ENCODE peak calls at places on chromosomes 11 and 22, in ten cellular contexts. C is mucosa of descending colon, K is fibroblast of lung, F is heart left ventricle, J is cardiac muscle cell, R is lower lobe of right lung, V is GM12878, A is left ventricle myocardium inferior, O is OCI-LY7, W is IMR-90. S is an unnamed sample. For H3K4me1, the result is how much of the 10 kb centered on the place peaks cover.

GRCh38 chr11:119907122-119907933 is 178.3 kb upstream of the NECTIN1 start:
- DNase-seq in A (no peak), O (no peak), C (peak), F (no peak), J (no peak), R (peak), W (no peak), V (no peak), K (no peak), S (peak)

GRCh38 chr22:35379146-35379993 is 1.5 kb upstream of the HMOX1 start:
- DNase-seq in V (no peak), K (no peak), O (no peak), A (no peak), C (peak), W (no peak), F (no peak), J (no peak), R (no peak), S (no peak)

GRCh38 chr11:820655-821512 is 2.2 kb downstream of the PNPLA2 start:
- DNase-seq in C (peak), W (peak), K (peak), V (no peak), R (peak), F (peak), A (peak), O (no peak), J (no peak), S (peak)

GRCh38 chr22:39428597-39429071 is 28.2 kb upstream of the MGAT3 start:
- DNase-seq in R (peak), K (no peak), A (no peak), J (no peak), V (no peak), F (no peak), C (no peak), W (no peak), O (no peak), S (no peak)

GRCh38 chr22:44391481-44392445 is 79.0 kb upstream of the SHISAL1 start:
- DNase-seq in J (no peak), K (no peak), V (no peak), A (peak), F (no peak), C (peak), W (no peak), O (no peak), R (no peak), S (no peak)

GRCh38 chr22:17103351-17103750 is 17.8 kb downstream of the TMEM121B start:
- DNase-seq in O (no peak), C (no peak), W (no peak), F (no peak), K (no peak), V (no peak), R (no peak), J (no peak), A (no peak), S (no peak)

GRCh38 chr11:78504708-78505107 is 70.0 kb downstream of the NARS2 start:
- DNase-seq in C (no peak), O (no peak), W (no peak), F (no peak), K (no peak), J (peak), V (no peak), A (no peak), R (no peak), S (no peak)

GRCh38 chr22:25374871-25375270 is 155.4 kb downstream of the CRYBB2 start:
- DNase-seq in W (no peak), A (no peak), K (no peak), O (no peak), F (no peak), C (no peak), R (no peak), J (no peak), V (no peak), S (no peak)

GRCh38 chr11:57379732-57380131 is 1.2 kb downstream of the PRG3 start:
- DNase-seq in K (peak), A (no peak), V (no peak), C (no peak), O (no peak), F (no peak), R (no peak), J (peak), W (peak), S (no peak)

GRCh38 chr11:10455637-10456487 is 798 bp downstream of the AMPD3 start:
- DNase-seq in O (peak), W (peak), C (peak), F (peak), V (peak), J (peak), K (peak), R (peak), A (no peak), S (peak)

GRCh38 chr22:42337356-42337755 is 66.9 kb upstream of the TCF20 start:
- DNase-seq in F (no peak), K (no peak), J (no peak), C (no peak), R (no peak), O (no peak), V (no peak), A (no peak), W (no peak), S (no peak)

GRCh38 chr11:68828155-68828931 is 13.4 kb downstream of the CPT1A start:
- DNase-seq in F (no peak), O (no peak), V (no peak), K (no peak), W (no peak), R (peak), C (peak), A (peak), J (no peak), S (peak)

GRCh38 chr22:33853200-33854097 is 66.8 kb downstream of the LARGE1 start:
- DNase-seq in F (peak), W (peak), C (peak), O (peak), R (peak), K (peak), V (peak), J (peak), A (peak), S (peak)

GRCh38 chr11:126834149-126834548 is 166.4 kb downstream of the KIRREL3 start:
- DNase-seq in O (no peak), C (no peak), W (peak), V (no peak), A (no peak), R (no peak), F (no peak), J (no peak), K (peak), S (no peak)

GRCh38 chr11:96199563-96200025 is 143.4 kb downstream of the MAML2 start:
- DNase-seq in K (peak), A (no peak), F (no peak), R (no peak), J (no peak), W (peak), C (no peak), V (no peak), O (no peak), S (no peak)

GRCh38 chr22:39634530-39635399 is 64.2 kb downstream of the CACNA1I start:
- DNase-seq in F (no peak), O (no peak), A (no peak), J (no peak), C (no peak), K (peak), R (no peak), V (no peak), W (peak), S (peak)

GRCh38 chr22:42091446-42091764 is 833 bp upstream of the NDUFA6 start:
- DNase-seq in R (no peak), W (no peak), J (no peak), V (no peak), C (no peak), K (no peak), O (peak), F (no peak), A (no peak), S (no peak)

GRCh38 chr11:35667257-35667656 is 4.7 kb downstream of the TRIM44 start:
- DNase-seq in A (no peak), R (no peak), F (no peak), V (no peak), W (no peak), K (no peak), J (no peak), C (no peak), O (no peak), S (no peak)

GRCh38 chr11:60129853-60130252 is 41.4 kb downstream of the MS4A2 start:
- DNase-seq in R (no peak), K (no peak), F (no peak), A (no peak), V (no peak), W (no peak), C (no peak), O (no peak), J (no peak), S (no peak)

GRCh38 chr22:37390075-37390474 is 37.2 kb downstream of the ELFN2 start:
- DNase-seq in K (no peak), C (no peak), O (no peak), R (no peak), A (no peak), V (no peak), F (no peak), J (no peak), W (no peak), S (no peak)

GRCh38 chr22:33332538-33332937 is 274.4 kb upstream of the SYN3 start:
- DNase-seq in R (no peak), W (no peak), K (no peak), J (no peak), O (no peak), A (no peak), F (no peak), V (no peak), C (peak), S (peak)

GRCh38 chr11:57903441-57904123 is 120.1 kb upstream of the OR9Q1 start:
- DNase-seq in F (no peak), V (no peak), C (peak), A (no peak), W (peak), O (no peak), J (no peak), K (no peak), R (no peak), S (peak)

GRCh38 chr11:62560566-62561103 is 13.1 kb downstream of the EEF1G start:
- DNase-seq in O (peak), R (peak), A (peak), V (no peak), C (peak), K (peak), W (peak), J (peak), F (peak), S (peak)

GRCh38 chr11:112318193-112318592 is 57.5 kb upstream of the PLET1 start:
- DNase-seq in R (no peak), V (no peak), A (no peak), C (no peak), W (peak), F (no peak), J (no peak), K (peak), O (no peak), S (no peak)

GRCh38 chr11:1763336-1763795 is 361 bp downstream of the CTSD start:
- DNase-seq in R (no peak), C (peak), J (no peak), V (no peak), K (no peak), F (no peak), O (peak), W (no peak), A (no peak), S (no peak)

GRCh38 chr11:117662255-117662654 is 134.8 kb downstream of the DSCAML1 start:
- DNase-seq in O (no peak), A (no peak), C (no peak), W (no peak), K (no peak), R (no peak), F (no peak), J (no peak), V (no peak), S (no peak)
- H3K4me1 ChIP-seq in O (under half), A (under half), C (under half), W (under half), K (under half), R (under half), F (under half), J (under half), V (under half), S (under half)

DNA sequence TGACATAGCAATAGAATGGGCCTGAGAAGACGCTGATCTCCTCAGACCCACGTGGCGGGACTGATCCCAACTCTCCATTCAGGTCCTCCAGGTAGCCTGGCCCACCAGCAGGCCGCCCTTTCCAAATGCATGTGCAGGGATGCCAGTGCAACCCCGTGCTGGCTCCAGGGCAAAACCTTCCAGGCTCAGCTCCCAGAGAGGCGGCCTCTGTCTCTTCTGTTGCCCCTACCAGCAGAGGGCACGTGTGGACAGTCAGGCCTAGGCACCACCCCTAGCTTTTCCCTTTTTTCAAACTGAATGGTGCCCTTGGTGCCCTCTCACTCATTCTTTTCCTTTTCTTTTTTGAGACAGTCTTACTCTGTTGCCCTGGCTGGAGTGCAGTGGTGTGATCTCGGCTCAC is 121.7 kb downstream of the OSBP2 start:
- DNase-seq in V (no peak), C (no peak), W (no peak), A (no peak), J (no peak), F (no peak), O (no peak), R (no peak), K (no peak), S (no peak)
- TF ChIP-seq CTCF in V (peak), C (no peak), W (no peak), A (no peak), J (no peak), F (no peak), O (no peak), R (no peak), K (no peak), S (no peak)

DNA sequence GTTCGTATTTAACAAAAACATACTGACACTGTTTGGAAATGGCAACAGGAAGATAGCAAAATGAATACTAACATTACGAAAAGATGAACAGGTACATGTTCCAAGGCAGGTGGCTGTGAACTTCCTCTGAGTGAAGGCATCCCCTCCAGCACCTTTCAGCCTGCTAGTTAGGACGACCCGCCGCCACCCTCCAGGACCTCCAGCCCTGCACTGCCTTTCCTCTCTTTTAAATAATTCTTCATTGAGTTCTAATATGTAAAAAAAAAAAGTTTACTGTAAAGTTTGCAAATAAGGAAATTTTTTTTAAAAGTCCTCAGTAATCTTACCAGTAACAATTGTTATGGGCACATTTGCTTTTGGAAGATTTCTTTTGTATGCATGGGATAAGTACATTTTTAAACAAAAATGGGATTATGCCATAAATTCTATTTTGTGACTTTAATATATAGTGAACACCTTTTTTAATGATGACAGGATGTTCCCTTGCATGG is 6.0 kb downstream of the NEAT1 start:
- DNase-seq in V (no peak), R (no peak), A (no peak), J (no peak), F (peak), K (no peak), W (no peak), O (no peak), C (peak), S (peak)
- H3K4me3 ChIP-seq in V (peak), R (peak), A (peak), J (no peak), F (peak), K (peak), W (peak), O (peak), C (no peak), S (peak)

GRCh38 chr11:128496249-128496648 is 91.1 kb downstream of the ETS1 start:
- DNase-seq in O (no peak), R (no peak), A (no peak), J (no peak), C (no peak), F (no peak), V (no peak), W (no peak), K (no peak), S (no peak)

GRCh38 chr11:128498846-128499245 is 88.5 kb downstream of the ETS1 start:
- DNase-seq in V (no peak), O (no peak), F (no peak), R (no peak), W (peak), A (no peak), C (no peak), K (no peak), J (no peak), S (no peak)

GRCh38 chr11:128497057-128497957 is 90.1 kb downstream of the ETS1 start:
- DNase-seq in C (no peak), A (no peak), W (peak), J (no peak), F (peak), O (no peak), V (peak), R (no peak), K (peak), S (no peak)

GRCh38 chr11:128494418-128495332 is 92.7 kb downstream of the ETS1 start:
- DNase-seq in O (no peak), R (no peak), K (no peak), J (no peak), C (no peak), A (no peak), W (no peak), V (no peak), F (no peak), S (no peak)

DNA sequence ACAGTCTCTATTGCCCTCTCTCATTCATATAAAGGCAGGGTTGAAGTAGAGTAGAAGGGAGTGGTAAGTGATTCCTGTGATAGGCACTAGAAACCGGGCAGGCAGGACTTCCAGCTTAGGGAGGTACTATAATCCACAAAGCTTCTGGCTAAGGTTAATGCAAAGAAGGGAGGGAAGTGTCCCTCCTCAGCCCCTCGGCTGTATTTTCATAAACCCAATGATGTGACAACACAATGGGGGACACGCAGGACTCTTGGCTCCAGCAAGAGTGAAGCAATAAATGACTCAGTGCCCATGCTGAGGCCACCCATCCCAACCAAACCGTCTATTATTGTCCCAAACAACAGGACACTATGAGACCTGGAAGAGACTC is 90.7 kb downstream of the ETS1 start:
- DNase-seq in F (no peak), J (no peak), V (no peak), R (no peak), W (no peak), C (no peak), K (no peak), A (no peak), O (no peak), S (no peak)
- H3K4me1 ChIP-seq in F (half or more), J (under half), V (half or more), R (half or more), W (under half), C (under half), K (half or more), A (half or more), O (half or more), S (half or more)

GRCh38 chr11:116586392-116586791 is 186.4 kb downstream of the BUD13 start:
- DNase-seq in A (no peak), F (no peak), R (no peak), V (no peak), O (no peak), J (no peak), W (no peak), C (no peak), K (no peak), S (no peak)

GRCh38 chr11:116595305-116595880 is 177.4 kb downstream of the BUD13 start:
- DNase-seq in V (no peak), K (no peak), O (no peak), C (no peak), F (no peak), J (no peak), W (no peak), A (no peak), R (no peak), S (no peak)

GRCh38 chr11:116590844-116591575 is 181.8 kb downstream of the BUD13 start:
- DNase-seq in O (no peak), J (no peak), W (no peak), C (no peak), K (no peak), V (no peak), A (no peak), F (no peak), R (no peak), S (no peak)

DNA sequence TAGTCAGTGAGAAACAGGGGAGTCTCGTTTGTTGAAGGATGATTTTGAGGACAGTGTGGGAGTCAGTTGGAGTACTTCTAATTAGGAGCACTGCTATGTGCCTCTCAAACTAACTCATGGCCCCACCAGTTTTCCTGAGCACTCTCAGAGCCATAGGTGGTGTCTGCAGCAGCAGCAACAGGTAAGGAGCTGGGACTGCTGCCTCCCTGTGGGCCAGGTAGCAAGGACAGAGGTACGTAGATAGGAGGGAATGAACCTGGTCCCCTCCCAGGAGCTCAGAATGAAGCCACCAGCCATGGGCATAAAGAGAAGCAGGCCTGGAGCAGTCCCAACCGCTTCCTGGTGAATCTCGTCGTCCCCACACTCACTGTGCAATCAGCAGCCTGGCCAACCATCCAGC is 183.4 kb downstream of the BUD13 start:
- DNase-seq in F (no peak), A (no peak), W (no peak), J (no peak), C (no peak), O (no peak), V (no peak), K (no peak), R (no peak), S (no peak)
- TF ChIP-seq CTCF in F (no peak), A (no peak), W (no peak), J (no peak), C (no peak), O (no peak), V (no peak), K (no peak), R (no peak), S (no peak)

GRCh38 chr11:83033972-83034672 is 37.6 kb downstream of the RAB30 start:
- DNase-seq in O (no peak), K (peak), C (peak), F (peak), J (peak), R (no peak), A (peak), W (peak), V (no peak), S (peak)
- H3K4me3 ChIP-seq in O (no peak), K (peak), C (no peak), F (no peak), J (no peak), R (peak), A (peak), W (no peak), V (peak), S (peak)

GRCh38 chr11:42098075-42098474 is 638.6 kb upstream of the LRRC4C start:
- DNase-seq in J (no peak), K (no peak), F (no peak), O (no peak), V (no peak), R (no peak), W (no peak), C (no peak), A (no peak), S (no peak)
- H3K4me1 ChIP-seq in J (under half), K (under half), F (under half), O (under half), V (under half), R (under half), W (under half), C (under half), A (under half), S (under half)

GRCh38 chr11:43515090-43515489 is 156.4 kb downstream of the TTC17 start:
- DNase-seq in V (no peak), O (peak), R (no peak), F (no peak), C (no peak), A (no peak), W (no peak), K (no peak), J (peak), S (no peak)
- TF ChIP-seq CTCF in V (peak), O (no peak), R (no peak), F (no peak), C (no peak), A (peak), W (peak), K (no peak), J (peak), S (no peak)